ENCODE peak calls at places on chromosomes 1 and 21, in ten cellular contexts. M is aorta, Q is BJ, Z is heart right ventricle, Y is left ventricle myocardium inferior, E is esophagus muscularis mucosa, L is cardiac muscle cell, I is keratinocyte, U is lower lobe of right lung, D is colonic mucosa. T is an unnamed sample. For H3K27me3 and H3K36me3, the result is how much of the 10 kb centered on the place peaks cover.

GRCh38 chr1:229620876-229621275 is 5.0 kb downstream of the TAF5L start:
- DNase-seq in U (no peak), L (no peak), I (no peak), Y (no peak), M (no peak), Z (no peak), D (no peak), Q (no peak), E (no peak), T (no peak)

GRCh38 chr1:153735090-153735420 is 7.2 kb downstream of the INTS3 start:
- DNase-seq in Z (no peak), E (no peak), L (no peak), I (no peak), D (no peak), M (no peak), U (no peak), Y (no peak), Q (no peak), T (no peak)

GRCh38 chr1:942411-942821 is 16.6 kb downstream of the NOC2L start:
- DNase-seq in D (no peak), M (no peak), U (no peak), I (no peak), L (peak), E (no peak), Q (no peak), Z (no peak), Y (no peak), T (peak)

GRCh38 chr1:94362466-94363058 is 55.6 kb upstream of the ABCD3 start:
- DNase-seq in I (no peak), D (no peak), Y (no peak), U (no peak), Z (no peak), Q (no peak), L (no peak), E (no peak), M (no peak), T (no peak)

GRCh38 chr1:175481126-175482071 is 262.0 kb downstream of the TNR start:
- DNase-seq in U (no peak), M (no peak), Y (no peak), I (no peak), D (no peak), Z (no peak), Q (no peak), L (peak), E (no peak), T (peak)

GRCh38 chr21:29265690-29266479 is 32.8 kb upstream of the BACH1 start:
- DNase-seq in L (no peak), D (no peak), E (no peak), Z (no peak), Q (no peak), M (no peak), Y (no peak), I (no peak), U (no peak), T (no peak)

GRCh38 chr1:87644500-87645245 is 316.0 kb downstream of the LMO4 start:
- DNase-seq in I (no peak), E (no peak), U (no peak), M (no peak), Q (peak), L (no peak), D (no peak), Y (no peak), Z (no peak), T (no peak)

GRCh38 chr21:31529406-31529805 is 130.1 kb upstream of the SOD1 start:
- DNase-seq in I (no peak), Z (no peak), Y (no peak), D (no peak), E (no peak), U (no peak), M (no peak), Q (no peak), L (no peak), T (no peak)

GRCh38 chr1:201543871-201544521 is 5.1 kb downstream of the NAV1 start:
- DNase-seq in E (peak), Q (no peak), Y (no peak), I (no peak), D (no peak), Z (no peak), M (no peak), L (no peak), U (no peak), T (no peak)

GRCh38 chr1:52907812-52908153 is 13.8 kb downstream of the ECHDC2 start:
- DNase-seq in Y (no peak), Q (no peak), E (no peak), D (no peak), U (no peak), I (no peak), M (no peak), Z (no peak), L (no peak), T (no peak)

GRCh38 chr21:43343992-43344886 is 82.7 kb downstream of the SIK1 start:
- DNase-seq in U (peak), M (no peak), Q (no peak), E (no peak), D (peak), I (no peak), L (no peak), Z (no peak), Y (no peak), T (no peak)

GRCh38 chr1:156752843-156753486 is 1.5 kb upstream of the HDGF start:
- DNase-seq in I (no peak), Z (no peak), U (peak), Y (no peak), L (no peak), D (no peak), Q (no peak), M (no peak), E (no peak), T (no peak)

GRCh38 chr1:220876511-220877347 is 2.5 kb upstream of the HLX start:
- DNase-seq in U (peak), D (no peak), Y (no peak), Q (no peak), E (no peak), L (peak), I (no peak), M (peak), Z (peak), T (no peak)

GRCh38 chr1:247362074-247362597 is 30.5 kb upstream of the ZNF496 start:
- DNase-seq in I (no peak), U (no peak), Z (no peak), Q (no peak), M (no peak), Y (no peak), L (no peak), D (no peak), E (no peak), T (no peak)

DNA sequence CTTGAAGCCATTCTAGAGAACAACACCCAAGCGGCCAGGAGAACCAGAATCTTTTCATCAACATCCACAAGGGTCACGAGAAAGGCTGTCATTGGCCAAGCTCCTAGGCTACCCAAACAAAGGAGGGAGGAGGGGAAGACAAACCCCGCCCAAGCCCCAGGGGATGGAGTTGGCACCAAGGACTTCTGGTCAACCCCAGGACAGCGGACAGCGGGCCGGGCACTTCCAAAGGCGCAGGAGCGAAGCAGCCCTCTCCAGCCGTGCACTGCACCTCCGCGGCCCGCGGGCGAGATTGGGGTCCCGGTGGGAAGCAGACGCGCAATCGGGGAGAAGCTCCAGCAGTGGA is at the start of gene CLIC6:
- DNase-seq in U (peak), Y (peak), M (peak), Q (no peak), Z (no peak), E (no peak), I (no peak), D (no peak), L (peak), T (no peak)
- H3K27me3 ChIP-seq in U (under half), Y (half or more), M (under half), Q (under half), Z (under half), E (under half), I (half or more), D (under half), L (half or more), T (under half)

GRCh38 chr1:211358685-211359084 is 32.1 kb downstream of the TRAF5 start:
- DNase-seq in M (no peak), I (no peak), D (no peak), E (no peak), Q (no peak), U (no peak), Y (no peak), Z (no peak), L (no peak), T (no peak)

GRCh38 chr1:211355873-211356272 is 29.2 kb downstream of the TRAF5 start:
- DNase-seq in L (no peak), M (no peak), D (no peak), E (no peak), Z (no peak), U (no peak), I (no peak), Q (no peak), Y (no peak), T (no peak)

GRCh38 chr1:211356723-211357418 is 30.2 kb downstream of the TRAF5 start:
- DNase-seq in Q (no peak), I (no peak), E (no peak), Y (no peak), U (no peak), M (no peak), L (no peak), Z (no peak), D (no peak), T (no peak)

GRCh38 chr1:211359876-211360275 is 33.2 kb downstream of the TRAF5 start:
- DNase-seq in I (no peak), Z (no peak), L (no peak), U (no peak), E (no peak), Q (no peak), D (no peak), M (no peak), Y (no peak), T (no peak)
- H3K36me3 ChIP-seq in I (under half), Z (half or more), L (under half), U (under half), E (under half), Q (under half), D (under half), M (under half), Y (under half), T (under half)

DNA sequence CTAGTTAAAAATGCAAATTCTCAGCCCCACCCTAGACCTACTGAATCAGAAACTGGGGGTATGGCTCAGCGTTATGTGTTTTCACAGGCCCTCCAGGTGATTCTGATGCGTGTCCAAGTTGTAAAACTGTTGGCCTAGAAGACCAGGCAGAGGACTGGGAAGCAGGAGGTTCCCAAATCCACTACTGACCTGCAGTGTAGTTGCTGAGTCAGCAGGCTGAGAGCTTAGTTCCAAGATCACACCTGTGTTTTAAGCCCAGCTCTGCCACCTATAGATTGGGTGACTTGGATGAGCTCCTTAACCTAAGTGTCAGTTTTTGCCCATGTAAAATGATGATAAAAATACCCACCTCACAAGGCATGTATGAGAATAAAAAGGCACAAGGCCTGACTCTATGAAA is 4.1 kb downstream of the GRHL3 start:
- DNase-seq in Y (no peak), Q (no peak), U (no peak), L (no peak), D (no peak), I (no peak), Z (no peak), M (no peak), E (no peak), T (no peak)
- H3K27me3 ChIP-seq in Y (half or more), Q (half or more), U (under half), L (under half), D (under half), I (under half), Z (under half), M (under half), E (under half), T (under half)

DNA sequence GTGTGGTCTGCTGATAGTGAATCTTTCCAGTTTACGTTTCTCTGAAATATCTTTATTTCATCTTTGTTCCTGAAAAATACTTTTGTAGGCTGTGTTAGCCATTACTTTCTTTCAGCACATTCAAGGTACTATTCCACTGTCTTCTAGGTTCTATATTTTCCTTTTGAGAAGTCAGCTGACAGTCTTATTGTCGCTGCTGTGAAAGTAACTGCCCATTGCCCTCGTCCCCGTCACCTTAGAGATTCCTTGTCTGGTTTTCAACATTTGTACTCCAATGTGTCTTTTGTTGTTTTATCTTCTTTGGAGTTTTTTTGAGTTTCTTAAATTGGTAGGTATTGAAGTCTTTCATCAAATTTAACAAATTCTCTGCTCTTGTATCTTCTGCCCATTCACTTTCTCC is 19.8 kb upstream of the MX2 start:
- DNase-seq in Q (no peak), Z (no peak), D (no peak), M (no peak), U (no peak), I (no peak), E (no peak), Y (no peak), L (no peak), T (no peak)
- H3K36me3 ChIP-seq in Q (under half), Z (under half), D (under half), M (under half), U (under half), I (under half), E (under half), Y (under half), L (under half), T (under half)

DNA sequence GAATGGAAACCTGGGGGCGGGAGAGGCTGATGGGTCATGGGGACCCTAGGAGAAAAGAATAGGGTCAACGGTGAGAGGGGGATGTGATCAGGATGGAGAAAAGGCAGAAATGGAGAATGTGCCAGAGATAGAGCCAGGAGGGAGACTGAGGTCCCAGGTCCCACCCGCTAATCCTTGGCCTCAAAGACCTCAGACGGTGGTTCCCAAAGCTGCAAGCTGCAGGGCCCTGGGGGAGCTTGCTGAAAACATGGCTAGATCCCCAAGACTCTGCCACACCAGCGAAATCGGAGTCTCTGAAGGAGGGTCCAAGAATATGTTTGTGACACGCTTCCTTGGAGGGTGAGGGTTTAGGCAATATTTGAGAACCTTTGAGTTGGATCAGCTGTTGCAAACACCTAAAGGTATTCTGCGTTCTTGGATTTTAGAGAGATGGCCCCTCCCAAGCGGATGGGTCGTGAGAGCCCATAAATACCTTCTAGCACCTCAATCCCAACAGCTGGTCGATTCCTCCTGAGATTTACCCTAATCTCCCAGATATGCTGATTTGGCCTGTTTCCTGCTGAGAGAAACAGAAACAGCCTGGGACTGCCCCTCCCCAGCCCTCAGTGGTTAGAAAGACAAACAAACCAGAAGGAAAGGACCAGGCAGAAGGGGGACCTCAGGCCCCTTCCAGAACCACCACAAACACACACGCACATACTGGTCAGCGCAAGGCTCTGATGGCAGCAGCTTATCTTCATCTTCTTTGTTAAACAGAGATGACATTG is 3.5 kb downstream of the C1orf232 start:
- DNase-seq in Q (no peak), E (no peak), Y (no peak), D (no peak), I (no peak), U (no peak), L (no peak), M (no peak), Z (no peak), T (no peak)
- H3K27me3 ChIP-seq in Q (under half), E (under half), Y (under half), D (under half), I (under half), U (under half), L (under half), M (under half), Z (under half), T (under half)

GRCh38 chr1:9736241-9736640 is 84.7 kb downstream of the PIK3CD start:
- DNase-seq in Q (no peak), I (no peak), E (no peak), D (no peak), U (no peak), Y (no peak), L (no peak), M (no peak), Z (no peak), T (no peak)

GRCh38 chr1:9735800-9736199 is 84.3 kb downstream of the PIK3CD start:
- DNase-seq in Z (no peak), Y (no peak), U (no peak), L (no peak), M (peak), Q (no peak), I (no peak), D (no peak), E (no peak), T (no peak)

GRCh38 chr1:9733160-9733789 is 81.7 kb downstream of the PIK3CD start:
- DNase-seq in L (no peak), Z (no peak), Y (no peak), I (no peak), Q (no peak), D (no peak), U (no peak), E (no peak), M (no peak), T (no peak)

GRCh38 chr1:9737057-9737456 is 85.5 kb downstream of the PIK3CD start:
- DNase-seq in D (no peak), E (no peak), U (no peak), Q (no peak), Y (no peak), I (no peak), M (peak), Z (no peak), L (no peak), T (no peak)

DNA sequence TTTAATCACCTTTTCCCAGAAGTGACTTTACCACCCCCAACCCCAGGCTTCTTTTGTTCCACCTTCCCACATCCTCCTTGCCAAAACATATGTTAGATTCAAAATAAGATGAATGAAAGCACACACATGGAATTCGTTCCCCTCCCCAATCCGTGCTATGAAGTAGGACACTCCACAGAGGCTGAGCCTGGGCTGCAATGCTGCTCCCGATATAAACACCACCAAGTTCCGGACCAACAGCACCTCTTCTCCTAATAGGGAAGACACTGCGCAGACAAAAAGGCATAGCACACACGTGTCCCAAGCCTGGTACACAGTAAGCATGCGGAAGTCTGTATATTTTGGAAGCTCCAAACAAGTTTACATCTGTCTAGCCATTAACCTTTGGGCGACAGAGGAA is 86.0 kb downstream of the CLSTN1 start:
- DNase-seq in I (no peak), Z (no peak), U (no peak), Q (no peak), Y (no peak), E (no peak), M (no peak), D (no peak), L (no peak), T (no peak)
- H3K36me3 ChIP-seq in I (half or more), Z (half or more), U (half or more), Q (under half), Y (half or more), E (half or more), M (under half), D (under half), L (half or more), T (half or more)

GRCh38 chr21:41769106-41769505 is 2.3 kb upstream of the RIPK4 start:
- DNase-seq in U (no peak), M (no peak), Y (no peak), I (no peak), Z (no peak), D (no peak), L (no peak), E (no peak), Q (no peak), T (no peak)

GRCh38 chr21:41770901-41771624 is 4.2 kb upstream of the RIPK4 start:
- DNase-seq in E (no peak), Z (no peak), L (no peak), I (no peak), M (no peak), Y (no peak), U (no peak), D (no peak), Q (no peak), T (no peak)

GRCh38 chr21:41769933-41770332 is 3.1 kb upstream of the RIPK4 start:
- DNase-seq in M (no peak), Q (no peak), D (no peak), L (no peak), Z (no peak), U (no peak), I (no peak), E (no peak), Y (no peak), T (no peak)

GRCh38 chr21:41768371-41769042 is 1.7 kb upstream of the RIPK4 start:
- DNase-seq in I (peak), L (peak), Y (no peak), E (no peak), U (peak), Z (no peak), Q (peak), M (no peak), D (peak), T (no peak)

DNA sequence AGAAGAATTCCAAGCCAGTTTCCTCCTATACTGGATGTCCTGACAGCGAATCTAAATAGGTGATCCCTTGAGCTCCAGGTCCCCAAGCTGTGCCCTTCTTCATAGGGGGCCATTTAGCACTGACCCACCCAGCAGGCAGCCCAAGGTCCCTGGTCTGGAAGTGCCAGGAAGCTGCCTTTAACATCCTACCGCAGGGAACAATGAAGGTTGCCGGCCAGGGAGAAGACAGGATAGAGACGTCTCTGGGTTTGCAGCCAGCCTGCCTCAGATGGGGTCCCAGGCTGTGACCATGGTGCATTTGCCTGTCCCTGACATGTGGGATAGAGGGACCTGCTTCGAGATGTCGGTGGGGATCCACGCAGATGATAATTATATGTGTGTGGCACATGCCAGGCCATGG is 2.7 kb upstream of the RIPK4 start:
- DNase-seq in U (no peak), Q (no peak), Z (no peak), L (no peak), E (no peak), I (no peak), D (no peak), M (no peak), Y (no peak), T (no peak)
- H3K27me3 ChIP-seq in U (half or more), Q (under half), Z (under half), L (half or more), E (under half), I (under half), D (under half), M (under half), Y (half or more), T (under half)

DNA sequence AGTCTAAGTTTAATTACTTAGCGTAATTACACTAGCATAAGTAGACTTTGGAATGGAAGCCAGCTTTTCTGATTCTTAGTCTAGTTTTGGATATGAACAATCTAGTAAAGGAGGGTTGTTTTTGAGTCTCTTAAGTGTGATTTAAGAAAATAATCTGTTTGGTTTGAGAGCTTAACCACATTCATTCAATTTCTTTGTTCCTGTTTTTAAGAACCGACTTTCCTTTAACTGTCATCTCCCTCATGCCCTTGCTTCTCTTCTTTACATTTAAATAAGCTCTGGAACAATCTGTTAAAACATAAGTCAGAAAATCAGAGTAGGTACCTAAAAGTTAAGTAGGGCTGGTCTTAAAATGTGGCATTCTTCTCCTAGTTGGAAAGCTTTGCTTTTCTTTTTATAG is 27.7 kb downstream of the CDC42 start:
- DNase-seq in L (no peak), I (no peak), D (no peak), Q (no peak), Y (no peak), E (no peak), M (no peak), Z (no peak), U (no peak), T (peak)
- H3K36me3 ChIP-seq in L (under half), I (under half), D (under half), Q (under half), Y (under half), E (under half), M (under half), Z (half or more), U (half or more), T (under half)